ENCODE peak calls at places on chromosome 7, in five cellular contexts. H is GM12878, D is A549, C is HepG2, W is K562. T is an unnamed sample.

GRCh38 chr7:35253680-35254495 is at the start of gene TBX20:
- DNase-seq in H (no peak), D (peak; percentile 80), C (no peak), W (no peak), T (peak; percentile 82)

GRCh38 chr7:51029131-51029530 is 246.4 kb upstream of the GRB10 start:
- DNase-seq in H (no peak), D (no peak), C (no peak), W (no peak), T (no peak)

GRCh38 chr7:130445008-130445407 is 4.2 kb upstream of the CEP41 start:
- DNase-seq in H (no peak), D (peak; percentile 14), C (peak; percentile 7), W (no peak), T (no peak)

GRCh38 chr7:5489991-5490536 is 66.4 kb upstream of the TNRC18 start:
- DNase-seq in H (no peak), D (no peak), C (no peak), W (no peak), T (no peak)

GRCh38 chr7:98073047-98073446 is 33.6 kb upstream of the LMTK2 start:
- DNase-seq in H (no peak), D (no peak), C (no peak), W (no peak), T (no peak)

GRCh38 chr7:135924302-135924701 is 52.9 kb downstream of the MTPN start:
- DNase-seq in H (no peak), D (no peak), C (no peak), W (no peak), T (no peak)

GRCh38 chr7:67377939-67378862 is 381.6 kb downstream of the TYW1 start:
- DNase-seq in H (no peak), D (peak; percentile 78), C (peak; percentile 61), W (peak; percentile 78), T (peak; percentile 93)

GRCh38 chr7:111082351-111082750 is 8.6 kb upstream of the LRRN3 start:
- DNase-seq in H (no peak), D (no peak), C (no peak), W (no peak), T (no peak)

GRCh38 chr7:136528329-136528728 is 340.1 kb upstream of the CHRM2 start:
- DNase-seq in H (no peak), D (peak; percentile 2), C (no peak), W (no peak), T (no peak)

GRCh38 chr7:12674861-12675260 is 12.6 kb upstream of the ARL4A start:
- DNase-seq in H (no peak), D (peak; percentile 51), C (peak; percentile 84), W (peak; percentile 32), T (peak; percentile 83)

GRCh38 chr7:128848289-128849155 is 14.1 kb upstream of the ATP6V1F start:
- DNase-seq in H (no peak), D (no peak), C (no peak), W (no peak), T (no peak)

DNA sequence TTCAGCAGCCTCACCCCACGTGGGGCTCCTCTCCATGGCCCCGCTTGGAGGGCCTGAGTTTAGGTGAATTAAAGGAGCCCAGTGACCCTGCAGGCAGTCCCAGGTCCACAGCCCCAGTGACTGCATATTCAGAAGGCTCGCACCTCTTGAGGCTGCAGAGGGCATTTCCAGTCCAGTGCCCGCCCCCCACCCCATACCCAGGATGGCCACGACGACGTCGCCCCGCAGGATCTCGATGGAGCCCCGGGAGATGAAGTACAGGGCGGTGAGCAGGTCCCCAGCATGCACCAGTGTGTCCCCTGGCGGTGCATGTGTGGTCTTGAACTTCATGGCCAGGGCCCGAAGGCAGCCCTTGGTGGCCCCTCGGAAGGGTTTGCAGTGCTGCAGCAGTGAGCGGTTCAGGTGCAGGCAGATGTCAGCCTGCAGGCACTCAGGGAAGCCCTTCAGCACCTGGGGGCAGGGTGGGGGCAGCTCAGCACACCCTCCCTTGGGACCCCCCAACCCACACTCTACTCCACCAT is 28.1 kb downstream of the KCNH2 start:
- DNase-seq in H (no peak), D (no peak), C (no peak), W (no peak), T (no peak)
- H3K4me1 ChIP-seq in H (no peaks in the 10 kb centered on the region), D (no peaks in the 10 kb centered on the region), C (no peaks in the 10 kb centered on the region), W (peaks cover 46% of the 10 kb centered on the region), T (peaks cover 23% of the 10 kb centered on the region)

DNA sequence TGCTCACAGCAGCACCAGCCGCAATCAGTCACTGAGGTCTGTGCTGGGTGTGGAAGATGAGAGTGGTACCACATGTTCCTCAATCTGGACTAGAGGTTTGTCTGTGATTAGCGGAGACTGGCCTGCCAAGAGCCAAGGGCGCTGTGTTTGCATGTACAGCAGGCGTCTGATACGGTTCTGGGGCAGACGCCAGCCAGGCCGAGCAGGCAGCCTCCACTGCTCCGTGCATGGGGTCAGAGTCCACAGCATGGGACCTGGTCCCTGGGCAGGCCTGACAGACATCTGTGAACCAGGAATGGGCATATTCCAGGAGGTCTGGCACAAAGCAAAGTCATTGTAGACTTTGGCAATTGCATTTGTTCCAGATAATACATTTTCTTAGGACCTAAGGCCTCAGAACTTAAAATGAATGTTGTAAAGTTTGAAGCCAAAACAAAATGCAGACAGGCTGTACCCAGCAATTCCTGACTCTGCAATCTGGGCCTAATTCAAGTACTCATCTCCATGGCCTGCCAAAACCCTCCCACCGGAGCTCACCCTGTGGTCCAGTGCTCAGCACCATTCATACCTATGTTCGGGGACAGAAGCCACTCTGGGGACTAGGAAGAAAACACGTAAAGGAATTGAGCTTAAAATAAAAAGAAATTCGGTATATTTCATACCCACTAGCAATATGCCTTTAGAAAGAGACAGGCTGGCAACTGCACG is 50.0 kb upstream of the FAM20C start:
- DNase-seq in H (no peak), D (no peak), C (peak; percentile 69), W (no peak), T (no peak)
- TF ChIP-seq JUNB in H (no peak), D (no peak), C (no peak), W (no peak), T (no peak)

GRCh38 chr7:24622646-24623182 is 49.5 kb downstream of the PALS2 start:
- DNase-seq in H (no peak), D (no peak), C (no peak), W (no peak), T (no peak)
- H3K4me1 ChIP-seq in H (peaks cover 4% of the 10 kb centered on the region), D (no peaks in the 10 kb centered on the region), C (no peaks in the 10 kb centered on the region), W (no peaks in the 10 kb centered on the region), T (peaks cover 20% of the 10 kb centered on the region)

GRCh38 chr7:102454423-102454822 is 10.2 kb downstream of the ALKBH4 start:
- DNase-seq in H (no peak), D (no peak), C (no peak), W (no peak), T (peak; percentile 31)

GRCh38 chr7:102459221-102459844 is 5.3 kb downstream of the ALKBH4 start:
- DNase-seq in H (no peak), D (no peak), C (no peak), W (no peak), T (no peak)

GRCh38 chr7:102455596-102455995 is 9.1 kb downstream of the ALKBH4 start:
- DNase-seq in H (no peak), D (no peak), C (no peak), W (no peak), T (no peak)

GRCh38 chr7:102457352-102457924 is 7.2 kb downstream of the ALKBH4 start:
- DNase-seq in H (no peak), D (no peak), C (no peak), W (no peak), T (no peak)

DNA sequence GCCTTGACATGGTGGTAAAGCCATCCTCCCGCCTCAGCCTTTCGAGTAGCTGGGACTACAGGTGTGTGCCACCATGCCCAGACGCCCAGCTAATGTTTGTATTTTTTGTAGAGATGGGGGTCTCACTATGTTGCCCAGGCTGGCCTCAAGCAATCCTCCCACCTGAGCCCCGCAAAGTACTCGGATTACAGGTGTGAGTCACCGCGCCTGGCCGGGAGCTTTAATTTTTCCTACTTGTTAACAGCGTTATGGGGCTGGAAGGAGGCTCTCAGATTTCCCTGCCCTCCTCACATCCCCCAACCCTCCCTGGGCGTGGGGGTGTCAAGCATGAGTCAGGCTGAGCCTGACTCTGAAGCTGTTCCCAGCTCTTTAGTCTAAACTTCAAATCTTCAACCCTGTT is 8.3 kb downstream of the ALKBH4 start:
- DNase-seq in H (no peak), D (no peak), C (no peak), W (no peak), T (no peak)
- TF ChIP-seq JUNB in H (no peak), D (no peak), C (no peak), W (no peak), T (no peak)

GRCh38 chr7:157684157-157684595 is 347.4 kb downstream of the DNAJB6 start:
- DNase-seq in H (no peak), D (no peak), C (no peak), W (no peak), T (peak; percentile 75)
- H3K4me1 ChIP-seq in H (no peaks in the 10 kb centered on the region), D (no peaks in the 10 kb centered on the region), C (peaks cover 10% of the 10 kb centered on the region), W (no peaks in the 10 kb centered on the region), T (peaks cover 5% of the 10 kb centered on the region)

DNA sequence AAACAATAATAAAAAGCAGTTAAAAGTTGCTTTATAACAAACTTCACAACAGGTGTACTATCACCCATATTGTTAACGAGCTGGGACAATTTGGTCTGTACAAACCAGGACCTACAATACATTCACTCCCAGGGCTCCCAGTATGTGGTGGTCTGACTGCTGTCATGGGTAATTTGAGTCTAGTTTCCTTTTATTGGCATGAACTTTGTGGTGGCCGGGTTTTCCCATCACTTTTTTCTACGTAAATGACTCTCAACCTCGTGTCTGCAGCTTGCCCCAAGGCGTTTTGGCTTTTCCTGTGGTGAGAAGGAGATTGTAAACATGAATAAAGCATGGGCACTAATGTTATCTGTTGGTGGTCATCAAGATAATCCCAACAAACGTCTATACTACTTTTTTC is 118.7 kb upstream of the CDK6 start:
- DNase-seq in H (no peak), D (no peak), C (no peak), W (no peak), T (no peak)
- TF ChIP-seq JUNB in H (peak; percentile 13), D (no peak), C (no peak), W (no peak), T (no peak)

T was measured in GM23338.